ENCODE peak calls at places on chromosomes 12 and 14, in seven cellular contexts. One of them, this sample, is unnamed.
A peak's percentile ranks its signal among the peaks of the same experiment; 100 is the strongest.

GRCh38 chr14:37559386-37559785 is 35.7 kb downstream of the FOXA1 start:
- DNase-seq in thyroid gland: no peak
- DNase-seq in prostate gland: no peak
- DNase-seq in lower leg skin: no peak
- DNase-seq in heart left ventricle: no peak
- DNase-seq in esophagus squamous epithelium: no peak
- DNase-seq in suprapubic skin: no peak
- DNase-seq in this sample: no peak

GRCh38 chr14:92531151-92531873 is 17.7 kb downstream of the RIN3 start:
- DNase-seq in lower leg skin: no peak
- DNase-seq in thyroid gland: no peak
- DNase-seq in esophagus squamous epithelium: no peak
- DNase-seq in heart left ventricle: no peak
- DNase-seq in suprapubic skin: no peak
- DNase-seq in prostate gland: no peak
- DNase-seq in this sample: no peak

GRCh38 chr14:91649930-91650329 is 82.0 kb downstream of the CATSPERB start:
- DNase-seq in prostate gland: peak; percentile 32
- DNase-seq in thyroid gland: peak; percentile 3
- DNase-seq in lower leg skin: peak; percentile 21
- DNase-seq in suprapubic skin: no peak
- DNase-seq in heart left ventricle: peak; percentile 7
- DNase-seq in esophagus squamous epithelium: no peak
- DNase-seq in this sample: no peak

GRCh38 chr12:100666588-100666987 is 93.1 kb downstream of the GAS2L3 start:
- DNase-seq in lower leg skin: no peak
- DNase-seq in thyroid gland: no peak
- DNase-seq in esophagus squamous epithelium: no peak
- DNase-seq in heart left ventricle: no peak
- DNase-seq in prostate gland: no peak
- DNase-seq in suprapubic skin: no peak
- DNase-seq in this sample: no peak

GRCh38 chr14:104387000-104387384 is 192.6 kb upstream of the C14orf180 start:
- DNase-seq in lower leg skin: no peak
- DNase-seq in esophagus squamous epithelium: no peak
- DNase-seq in suprapubic skin: peak; percentile 20
- DNase-seq in thyroid gland: no peak
- DNase-seq in heart left ventricle: no peak
- DNase-seq in prostate gland: no peak
- DNase-seq in this sample: peak; percentile 0

GRCh38 chr14:102264775-102265174 is 40.2 kb downstream of the MOK start:
- DNase-seq in thyroid gland: no peak
- DNase-seq in lower leg skin: no peak
- DNase-seq in prostate gland: no peak
- DNase-seq in esophagus squamous epithelium: no peak
- DNase-seq in heart left ventricle: peak; percentile 42
- DNase-seq in suprapubic skin: no peak
- DNase-seq in this sample: no peak

GRCh38 chr14:70655110-70655826 is 13.6 kb downstream of the TTC9 start:
- DNase-seq in suprapubic skin: no peak
- DNase-seq in heart left ventricle: no peak
- DNase-seq in lower leg skin: no peak
- DNase-seq in thyroid gland: no peak
- DNase-seq in prostate gland: no peak
- DNase-seq in esophagus squamous epithelium: peak; percentile 11
- DNase-seq in this sample: no peak

GRCh38 chr12:1410794-1411193 is 183.6 kb downstream of the FBXL14 start:
- DNase-seq in suprapubic skin: no peak
- DNase-seq in heart left ventricle: no peak
- DNase-seq in thyroid gland: no peak
- DNase-seq in prostate gland: no peak
- DNase-seq in esophagus squamous epithelium: no peak
- DNase-seq in lower leg skin: no peak
- DNase-seq in this sample: no peak

GRCh38 chr14:103542545-103543088 is 13.6 kb downstream of the TRMT61A start:
- DNase-seq in lower leg skin: no peak
- DNase-seq in heart left ventricle: peak; percentile 60
- DNase-seq in thyroid gland: peak; percentile 80
- DNase-seq in suprapubic skin: no peak
- DNase-seq in esophagus squamous epithelium: no peak
- DNase-seq in prostate gland: no peak
- DNase-seq in this sample: peak; percentile 61

GRCh38 chr12:54411398-54412241 is 7.4 kb downstream of the ITGA5 start:
- DNase-seq in esophagus squamous epithelium: no peak
- DNase-seq in suprapubic skin: peak; percentile 91
- DNase-seq in prostate gland: no peak
- DNase-seq in heart left ventricle: peak; percentile 60
- DNase-seq in thyroid gland: peak; percentile 35
- DNase-seq in lower leg skin: peak; percentile 90
- DNase-seq in this sample: no peak

GRCh38 chr14:91246051-91246852 is 1.7 kb upstream of the GPR68 start:
- DNase-seq in suprapubic skin: no peak
- DNase-seq in lower leg skin: no peak
- DNase-seq in prostate gland: no peak
- DNase-seq in esophagus squamous epithelium: no peak
- DNase-seq in heart left ventricle: no peak
- DNase-seq in thyroid gland: no peak
- DNase-seq in this sample: no peak

GRCh38 chr14:100524233-100524932 is 62.8 kb downstream of the BEGAIN start:
- DNase-seq in suprapubic skin: no peak
- DNase-seq in esophagus squamous epithelium: no peak
- DNase-seq in prostate gland: no peak
- DNase-seq in heart left ventricle: no peak
- DNase-seq in lower leg skin: no peak
- DNase-seq in thyroid gland: no peak
- DNase-seq in this sample: no peak

GRCh38 chr12:14111230-14111865 is 129.9 kb upstream of the GRIN2B start:
- DNase-seq in heart left ventricle: no peak
- DNase-seq in esophagus squamous epithelium: no peak
- DNase-seq in prostate gland: no peak
- DNase-seq in suprapubic skin: no peak
- DNase-seq in thyroid gland: no peak
- DNase-seq in lower leg skin: no peak
- DNase-seq in this sample: no peak

GRCh38 chr12:82740129-82741000 is 53.7 kb downstream of the TMTC2 start:
- DNase-seq in prostate gland: no peak
- DNase-seq in lower leg skin: no peak
- DNase-seq in suprapubic skin: no peak
- DNase-seq in heart left ventricle: no peak
- DNase-seq in esophagus squamous epithelium: no peak
- DNase-seq in thyroid gland: no peak
- DNase-seq in this sample: no peak

GRCh38 chr12:84508325-84508861 is 404.2 kb downstream of the SLC6A15 start:
- DNase-seq in heart left ventricle: no peak
- DNase-seq in esophagus squamous epithelium: no peak
- DNase-seq in thyroid gland: no peak
- DNase-seq in suprapubic skin: no peak
- DNase-seq in prostate gland: no peak
- DNase-seq in lower leg skin: no peak
- DNase-seq in this sample: no peak

GRCh38 chr12:124340080-124340900 is 45.4 kb downstream of the RFLNA start:
- DNase-seq in thyroid gland: no peak
- DNase-seq in heart left ventricle: no peak
- DNase-seq in prostate gland: no peak
- DNase-seq in esophagus squamous epithelium: no peak
- DNase-seq in lower leg skin: no peak
- DNase-seq in suprapubic skin: no peak
- DNase-seq in this sample: no peak

GRCh38 chr12:68246350-68246749 is 7.1 kb downstream of the IL22 start:
- DNase-seq in lower leg skin: no peak
- DNase-seq in heart left ventricle: no peak
- DNase-seq in suprapubic skin: no peak
- DNase-seq in thyroid gland: no peak
- DNase-seq in esophagus squamous epithelium: no peak
- DNase-seq in prostate gland: no peak
- DNase-seq in this sample: no peak

GRCh38 chr12:50021071-50021470 is 4.2 kb downstream of the RACGAP1 start:
- DNase-seq in lower leg skin: no peak
- DNase-seq in suprapubic skin: no peak
- DNase-seq in prostate gland: no peak
- DNase-seq in esophagus squamous epithelium: no peak
- DNase-seq in thyroid gland: no peak
- DNase-seq in heart left ventricle: no peak
- DNase-seq in this sample: no peak

GRCh38 chr12:56630180-56630632 is at the start of gene BAZ2A:
- DNase-seq in heart left ventricle: peak; percentile 92
- DNase-seq in prostate gland: peak; percentile 92
- DNase-seq in esophagus squamous epithelium: no peak
- DNase-seq in thyroid gland: peak; percentile 90
- DNase-seq in suprapubic skin: peak; percentile 96
- DNase-seq in lower leg skin: peak; percentile 86
- DNase-seq in this sample: peak; percentile 87

GRCh38 chr14:104355949-104356737 is 217.8 kb downstream of the KIF26A start:
- DNase-seq in esophagus squamous epithelium: no peak
- DNase-seq in prostate gland: no peak
- DNase-seq in thyroid gland: no peak
- DNase-seq in lower leg skin: no peak
- DNase-seq in heart left ventricle: no peak
- DNase-seq in suprapubic skin: peak; percentile 63
- DNase-seq in this sample: no peak

GRCh38 chr14:85565862-85566296 is 35.9 kb downstream of the FLRT2 start:
- DNase-seq in prostate gland: no peak
- DNase-seq in heart left ventricle: no peak
- DNase-seq in lower leg skin: no peak
- DNase-seq in suprapubic skin: no peak
- DNase-seq in thyroid gland: no peak
- DNase-seq in esophagus squamous epithelium: no peak
- DNase-seq in this sample: no peak

GRCh38 chr14:101252443-101253214 is 308.7 kb upstream of the DIO3 start:
- DNase-seq in lower leg skin: no peak
- DNase-seq in suprapubic skin: no peak
- DNase-seq in heart left ventricle: no peak
- DNase-seq in esophagus squamous epithelium: no peak
- DNase-seq in prostate gland: no peak
- DNase-seq in thyroid gland: no peak
- DNase-seq in this sample: no peak

GRCh38 chr14:100871234-100872186 is 32.0 kb downstream of the RTL1 start:
- DNase-seq in thyroid gland: no peak
- DNase-seq in esophagus squamous epithelium: no peak
- DNase-seq in prostate gland: no peak
- DNase-seq in suprapubic skin: peak; percentile 44
- DNase-seq in lower leg skin: no peak
- DNase-seq in heart left ventricle: no peak
- DNase-seq in this sample: no peak

GRCh38 chr12:88432536-88433462 is 147.5 kb downstream of the KITLG start:
- DNase-seq in suprapubic skin: no peak
- DNase-seq in thyroid gland: no peak
- DNase-seq in esophagus squamous epithelium: no peak
- DNase-seq in lower leg skin: peak; percentile 27
- DNase-seq in heart left ventricle: peak; percentile 21
- DNase-seq in prostate gland: no peak
- DNase-seq in this sample: peak; percentile 44

DNA sequence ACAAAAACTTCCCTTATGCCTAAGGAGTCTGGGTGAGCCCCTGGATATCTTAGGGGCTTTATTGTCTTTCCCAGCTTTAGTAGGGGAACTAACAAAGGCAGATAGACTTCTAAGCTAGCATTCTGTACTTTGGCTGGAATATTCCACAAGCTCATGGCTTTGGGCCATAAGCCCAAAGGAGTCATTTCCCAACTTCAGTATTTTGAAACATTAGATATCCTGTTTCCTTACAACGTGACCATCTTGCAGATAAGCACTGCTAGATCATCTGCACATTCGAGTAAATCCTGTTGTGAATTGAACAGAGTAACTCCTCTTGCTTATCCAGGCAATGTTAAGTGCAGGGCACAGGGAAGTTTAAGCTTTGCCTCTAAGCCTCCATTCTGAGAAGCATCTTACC is 70.6 kb upstream of the ACTN1 start:
- DNase-seq in suprapubic skin: no peak
- DNase-seq in prostate gland: no peak
- DNase-seq in lower leg skin: peak; percentile 62
- DNase-seq in thyroid gland: no peak
- DNase-seq in heart left ventricle: peak; percentile 44
- DNase-seq in esophagus squamous epithelium: no peak
- DNase-seq in this sample: no peak
- TF ChIP-seq POLR2A in suprapubic skin: no peak
- TF ChIP-seq POLR2A in prostate gland: no peak
- TF ChIP-seq POLR2A in lower leg skin: no peak
- TF ChIP-seq POLR2A in thyroid gland: peak; percentile 8
- TF ChIP-seq POLR2A in heart left ventricle: no peak
- TF ChIP-seq POLR2A in esophagus squamous epithelium: no peak
- TF ChIP-seq POLR2A in this sample: no peak

GRCh38 chr12:10212623-10213131 is at the start of gene GABARAPL1:
- DNase-seq in prostate gland: peak; percentile 88
- DNase-seq in esophagus squamous epithelium: peak; percentile 15
- DNase-seq in suprapubic skin: peak; percentile 94
- DNase-seq in heart left ventricle: peak; percentile 90
- DNase-seq in thyroid gland: peak; percentile 82
- DNase-seq in lower leg skin: peak; percentile 85
- DNase-seq in this sample: peak; percentile 89
- TF ChIP-seq POLR2A in prostate gland: peak; percentile 43
- TF ChIP-seq POLR2A in esophagus squamous epithelium: peak; percentile 59
- TF ChIP-seq POLR2A in suprapubic skin: peak; percentile 88
- TF ChIP-seq POLR2A in heart left ventricle: peak; percentile 72
- TF ChIP-seq POLR2A in thyroid gland: peak; percentile 67
- TF ChIP-seq POLR2A in lower leg skin: no peak
- TF ChIP-seq POLR2A in this sample: peak; percentile 68

GRCh38 chr12:132766380-132767085 is 4.9 kb upstream of the ANKLE2 start:
- DNase-seq in prostate gland: no peak
- DNase-seq in heart left ventricle: peak; percentile 79
- DNase-seq in suprapubic skin: no peak
- DNase-seq in esophagus squamous epithelium: no peak
- DNase-seq in thyroid gland: peak; percentile 49
- DNase-seq in lower leg skin: peak; percentile 43
- DNase-seq in this sample: no peak
- TF ChIP-seq POLR2A in prostate gland: no peak
- TF ChIP-seq POLR2A in heart left ventricle: no peak
- TF ChIP-seq POLR2A in suprapubic skin: no peak
- TF ChIP-seq POLR2A in esophagus squamous epithelium: no peak
- TF ChIP-seq POLR2A in thyroid gland: no peak
- TF ChIP-seq POLR2A in lower leg skin: no peak
- TF ChIP-seq POLR2A in this sample: no peak

DNA sequence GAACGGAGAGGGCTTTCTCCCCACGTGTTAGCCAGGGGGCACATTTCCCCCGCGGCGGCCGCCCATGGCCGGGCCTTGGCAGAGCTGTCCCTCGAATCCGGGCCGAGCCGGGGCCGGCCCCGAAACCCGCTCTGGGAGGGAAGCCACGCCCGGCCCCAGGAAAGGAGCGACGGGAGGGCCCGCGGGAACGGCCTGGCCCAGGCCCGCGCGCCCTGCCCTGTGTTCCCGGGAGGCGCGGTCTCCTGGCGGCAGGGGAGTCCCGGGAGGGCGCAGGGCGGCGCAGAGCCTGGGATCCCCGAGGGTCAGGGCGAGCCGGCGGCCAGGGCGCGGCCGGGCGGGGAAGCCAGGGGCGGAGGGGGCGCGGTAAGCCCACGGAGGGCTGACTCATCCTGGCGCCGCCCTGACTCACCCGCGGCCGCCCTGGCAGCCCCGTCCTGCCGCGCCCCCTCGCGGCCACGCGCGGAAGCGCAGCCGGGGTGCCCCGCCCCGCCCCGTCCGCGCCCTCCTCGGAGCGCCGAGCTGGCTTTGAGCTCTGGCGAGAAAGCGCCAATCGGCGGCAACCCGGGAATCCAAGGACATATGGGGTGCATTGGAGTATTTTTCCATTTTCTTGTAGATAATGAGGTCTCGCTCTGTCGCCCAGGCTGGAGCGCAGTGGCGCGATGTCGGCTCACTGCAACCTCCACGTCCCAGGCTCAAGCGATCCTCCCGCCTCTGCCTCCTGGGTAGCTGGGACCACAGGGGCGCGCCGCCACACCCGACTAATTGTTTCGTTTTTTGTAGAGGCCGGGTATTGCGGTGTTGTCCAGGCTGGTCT is 31.8 kb upstream of the PLEKHG6 start:
- DNase-seq in prostate gland: peak; percentile 84
- DNase-seq in heart left ventricle: peak; percentile 87
- DNase-seq in lower leg skin: peak; percentile 82
- DNase-seq in esophagus squamous epithelium: no peak
- DNase-seq in suprapubic skin: peak; percentile 90
- DNase-seq in thyroid gland: peak; percentile 89
- DNase-seq in this sample: peak; percentile 93
- TF ChIP-seq POLR2A in prostate gland: peak; percentile 47
- TF ChIP-seq POLR2A in heart left ventricle: peak; percentile 37
- TF ChIP-seq POLR2A in lower leg skin: no peak
- TF ChIP-seq POLR2A in esophagus squamous epithelium: peak; percentile 39
- TF ChIP-seq POLR2A in suprapubic skin: peak; percentile 27
- TF ChIP-seq POLR2A in thyroid gland: peak; percentile 79
- TF ChIP-seq POLR2A in this sample: no peak